ENCODE peak calls at places on chromosomes 4 and X, in ten cellular contexts. J is stimulated activated CD4-positive, alpha-beta T cell treated with anti-CD3 and anti-CD28 coated beads, Interleukin-4, amount 100 ng/mL, for 48 hours; M is adrenal gland; E is foreskin melanocyte; N is A549; Y is GM19239; K is aorta; W is activated CD4-positive, alpha-beta T cell treated with anti-CD3 and anti-CD28 coated beads for 4 hours; D is AG08396; X is NCI-H460. P is an unnamed sample.

GRCh38 chr4:2484993-2485392 is 16.1 kb downstream of the RNF4 start:
- DNase-seq in J (peak), M (peak), E (no peak), N (no peak), Y (peak), K (peak), W (peak), D (no peak), X (no peak), P (peak)

GRCh38 chr4:57131849-57132745 is 21.9 kb upstream of the IGFBP7 start:
- DNase-seq in J (no peak), M (no peak), E (no peak), N (no peak), Y (no peak), K (no peak), W (no peak), D (no peak), X (no peak), P (no peak)

GRCh38 chrX:108582151-108582550 is 142.5 kb downstream of the COL4A5 start:
- DNase-seq in J (no peak), M (no peak), E (peak), N (no peak), Y (no peak), K (no peak), W (no peak), D (no peak), X (no peak), P (no peak)

GRCh38 chrX:107117993-107118321 is 665 bp downstream of the RBM41 start:
- DNase-seq in J (no peak), M (no peak), E (no peak), N (no peak), Y (no peak), K (no peak), W (no peak), D (peak), X (no peak), P (no peak)

GRCh38 chrX:267771-268261 is 13.4 kb upstream of the PLCXD1 start:
- DNase-seq in J (no peak), M (no peak), E (no peak), N (no peak), Y (no peak), K (peak), W (no peak), D (no peak), X (no peak), P (peak)

GRCh38 chr4:165440415-165440882 is 61.6 kb downstream of the CPE start:
- DNase-seq in J (no peak), M (no peak), E (no peak), N (peak), Y (no peak), K (no peak), W (no peak), D (peak), X (no peak), P (no peak)

GRCh38 chr4:146192060-146192459 is 16.5 kb downstream of the LSM6 start:
- DNase-seq in J (no peak), M (no peak), E (no peak), N (peak), Y (no peak), K (no peak), W (no peak), D (peak), X (no peak), P (no peak)

GRCh38 chrX:74291577-74291963 is 12.4 kb upstream of the ZCCHC13 start:
- DNase-seq in J (no peak), M (no peak), E (no peak), N (no peak), Y (no peak), K (no peak), W (no peak), D (no peak), X (no peak), P (no peak)

GRCh38 chrX:16839852-16840460 is 30.2 kb downstream of the RBBP7 start:
- DNase-seq in J (no peak), M (peak), E (no peak), N (no peak), Y (no peak), K (no peak), W (no peak), D (peak), X (no peak), P (no peak)

GRCh38 chr4:304987-305680 is at the start of gene ZNF732:
- DNase-seq in J (no peak), M (no peak), E (no peak), N (no peak), Y (no peak), K (peak), W (no peak), D (peak), X (no peak), P (no peak)

GRCh38 chr4:75710246-75710645 is 14.1 kb upstream of the USO1 start:
- DNase-seq in J (no peak), M (no peak), E (no peak), N (no peak), Y (no peak), K (no peak), W (no peak), D (no peak), X (no peak), P (no peak)

GRCh38 chr4:127250577-127250976 is 382.2 kb upstream of the INTU start:
- DNase-seq in J (no peak), M (no peak), E (no peak), N (no peak), Y (no peak), K (no peak), W (no peak), D (no peak), X (no peak), P (no peak)

GRCh38 chr4:55125763-55126541 is 557 bp upstream of the KDR start:
- DNase-seq in J (no peak), M (no peak), E (peak), N (no peak), Y (no peak), K (no peak), W (no peak), D (no peak), X (no peak), P (peak)

GRCh38 chr4:161900110-161900509 is 263.7 kb downstream of the FSTL5 start:
- DNase-seq in J (no peak), M (no peak), E (no peak), N (no peak), Y (no peak), K (no peak), W (no peak), D (no peak), X (no peak), P (no peak)

GRCh38 chr4:152072886-152073285 is 312.1 kb upstream of the GATB start:
- DNase-seq in J (no peak), M (no peak), E (no peak), N (no peak), Y (no peak), K (no peak), W (no peak), D (no peak), X (no peak), P (no peak)

GRCh38 chr4:6532658-6533057 is 42.3 kb upstream of the MAN2B2 start:
- DNase-seq in J (no peak), M (no peak), E (no peak), N (no peak), Y (no peak), K (peak), W (no peak), D (no peak), X (no peak), P (no peak)

GRCh38 chr4:16289872-16290554 is 63.7 kb upstream of the TAPT1 start:
- DNase-seq in J (no peak), M (no peak), E (peak), N (peak), Y (no peak), K (no peak), W (no peak), D (peak), X (peak), P (no peak)

GRCh38 chrX:15815779-15816452 is 25.6 kb downstream of the ZRSR2 start:
- DNase-seq in J (peak), M (no peak), E (no peak), N (peak), Y (no peak), K (no peak), W (no peak), D (peak), X (peak), P (no peak)

GRCh38 chr4:8706221-8707044 is 113.9 kb downstream of the CPZ start:
- DNase-seq in J (no peak), M (peak), E (no peak), N (no peak), Y (no peak), K (peak), W (no peak), D (no peak), X (no peak), P (peak)

GRCh38 chr4:1615786-1616573 is 68.1 kb downstream of the FAM53A start:
- DNase-seq in J (no peak), M (no peak), E (no peak), N (no peak), Y (no peak), K (no peak), W (no peak), D (no peak), X (no peak), P (peak)

GRCh38 chr4:103207673-103208072 is 9.5 kb upstream of the CENPE start:
- DNase-seq in J (no peak), M (no peak), E (no peak), N (no peak), Y (no peak), K (no peak), W (no peak), D (no peak), X (no peak), P (no peak)

GRCh38 chr4:177484613-177485021 is 42.4 kb upstream of the AGA start:
- DNase-seq in J (no peak), M (no peak), E (peak), N (no peak), Y (no peak), K (no peak), W (no peak), D (peak), X (no peak), P (no peak)

GRCh38 chr4:7400671-7401298 is 33.9 kb downstream of the PSAPL1 start:
- DNase-seq in J (no peak), M (no peak), E (no peak), N (no peak), Y (no peak), K (no peak), W (no peak), D (no peak), X (no peak), P (no peak)

GRCh38 chr4:7719354-7720174 is 220.1 kb downstream of the AFAP1 start:
- DNase-seq in J (peak), M (peak), E (no peak), N (peak), Y (peak), K (peak), W (peak), D (peak), X (peak), P (peak)

GRCh38 chr4:31365006-31365690 is 645.0 kb downstream of the PCDH7 start:
- DNase-seq in J (no peak), M (no peak), E (no peak), N (no peak), Y (no peak), K (no peak), W (no peak), D (no peak), X (no peak), P (no peak)

GRCh38 chrX:29233592-29234179 is 646.4 kb downstream of the IL1RAPL1 start:
- DNase-seq in J (no peak), M (no peak), E (no peak), N (no peak), Y (no peak), K (no peak), W (no peak), D (no peak), X (no peak), P (peak)

GRCh38 chrX:18654873-18655836 is 16.8 kb downstream of the RS1 start:
- DNase-seq in J (no peak), M (no peak), E (no peak), N (no peak), Y (no peak), K (no peak), W (no peak), D (no peak), X (no peak), P (no peak)

GRCh38 chrX:134737061-134737460 is 78.8 kb upstream of the PLAC1 start:
- DNase-seq in J (no peak), M (no peak), E (no peak), N (no peak), Y (no peak), K (no peak), W (no peak), D (peak), X (no peak), P (no peak)

P was measured in lower lobe of right lung.